ENCODE peak calls at places on chromosomes 11 and 22, in ten cellular contexts. J is left ventricle myocardium inferior; T is upper lobe of left lung; B is CD8-positive, alpha-beta memory T cell; F is body of pancreas; V is PC-9; G is HepG2; P is ovary; X is heart right ventricle; K is GM23248. Y is an unnamed sample.

GRCh38 chr11:64297722-64298358 is 2.3 kb upstream of the CATSPERZ start:
- DNase-seq in J (no peak), T (no peak), B (no peak), F (no peak), V (peak), G (no peak), P (peak), X (no peak), K (no peak), Y (no peak)

GRCh38 chr22:50282361-50283144 is 12.4 kb upstream of the MAPK11 start:
- DNase-seq in J (no peak), T (no peak), B (no peak), F (peak), V (peak), G (no peak), P (no peak), X (no peak), K (peak), Y (peak)

GRCh38 chr22:37999640-38000272 is 15.4 kb upstream of the SOX10 start:
- DNase-seq in J (no peak), T (no peak), B (no peak), F (no peak), V (peak), G (no peak), P (no peak), X (no peak), K (peak), Y (peak)

GRCh38 chr11:88508808-88509581 is 171.5 kb upstream of the CTSC start:
- DNase-seq in J (peak), T (peak), B (no peak), F (peak), V (no peak), G (no peak), P (no peak), X (peak), K (peak), Y (no peak)

GRCh38 chr11:13638436-13638835 is 30.0 kb upstream of the FAR1 start:
- DNase-seq in J (no peak), T (no peak), B (no peak), F (no peak), V (no peak), G (no peak), P (no peak), X (no peak), K (no peak), Y (no peak)

GRCh38 chr11:63768232-63769043 is at the start of gene ZFTA:
- DNase-seq in J (peak), T (peak), B (peak), F (peak), V (peak), G (no peak), P (peak), X (peak), K (peak), Y (no peak)

GRCh38 chr22:49101225-49101624 is 726.4 kb downstream of the BRD1 start:
- DNase-seq in J (no peak), T (no peak), B (no peak), F (no peak), V (no peak), G (no peak), P (no peak), X (no peak), K (no peak), Y (no peak)

GRCh38 chr11:73314121-73314948 is 6.3 kb downstream of the ARHGEF17 start:
- DNase-seq in J (peak), T (no peak), B (no peak), F (no peak), V (no peak), G (peak), P (no peak), X (no peak), K (peak), Y (no peak)

GRCh38 chr11:85776951-85777602 is 33.9 kb downstream of the SYTL2 start:
- DNase-seq in J (no peak), T (no peak), B (no peak), F (no peak), V (peak), G (peak), P (no peak), X (no peak), K (no peak), Y (no peak)

GRCh38 chr11:35232961-35233360 is 94.0 kb downstream of the CD44 start:
- DNase-seq in J (no peak), T (no peak), B (no peak), F (no peak), V (no peak), G (no peak), P (no peak), X (no peak), K (no peak), Y (no peak)

GRCh38 chr22:43777204-43777671 is 34.9 kb downstream of the EFCAB6 start:
- DNase-seq in J (no peak), T (no peak), B (no peak), F (no peak), V (peak), G (no peak), P (no peak), X (no peak), K (peak), Y (peak)

GRCh38 chr11:78414321-78415051 is 3.1 kb downstream of the GAB2 start:
- DNase-seq in J (no peak), T (no peak), B (no peak), F (no peak), V (peak), G (no peak), P (no peak), X (no peak), K (peak), Y (no peak)

GRCh38 chr11:23729088-23729487 is 767.8 kb upstream of the LUZP2 start:
- DNase-seq in J (no peak), T (no peak), B (no peak), F (no peak), V (no peak), G (no peak), P (no peak), X (no peak), K (no peak), Y (no peak)

GRCh38 chr11:75269367-75269660 is 28.7 kb downstream of the TPBGL start:
- DNase-seq in J (no peak), T (no peak), B (no peak), F (no peak), V (no peak), G (no peak), P (no peak), X (no peak), K (no peak), Y (no peak)

GRCh38 chr11:118841469-118842222 is 42.0 kb upstream of the CXCR5 start:
- DNase-seq in J (no peak), T (no peak), B (peak), F (no peak), V (no peak), G (peak), P (no peak), X (no peak), K (no peak), Y (no peak)

GRCh38 chr11:47510231-47510630 is 42.7 kb downstream of the CELF1 start:
- DNase-seq in J (no peak), T (no peak), B (no peak), F (no peak), V (no peak), G (no peak), P (no peak), X (no peak), K (peak), Y (no peak)

GRCh38 chr11:92397356-92397755 is 172.7 kb downstream of the FAT3 start:
- DNase-seq in J (no peak), T (no peak), B (no peak), F (no peak), V (no peak), G (no peak), P (no peak), X (no peak), K (no peak), Y (no peak)

GRCh38 chr11:123607781-123608180 is 46.6 kb downstream of the SCN3B start:
- DNase-seq in J (no peak), T (no peak), B (no peak), F (no peak), V (no peak), G (no peak), P (no peak), X (no peak), K (no peak), Y (no peak)

GRCh38 chr22:48858121-48858520 is 969.6 kb downstream of the BRD1 start:
- DNase-seq in J (no peak), T (no peak), B (no peak), F (no peak), V (no peak), G (no peak), P (no peak), X (no peak), K (no peak), Y (no peak)

GRCh38 chr22:46084943-46085830 is 65.1 kb upstream of the PPARA start:
- DNase-seq in J (peak), T (peak), B (no peak), F (peak), V (no peak), G (no peak), P (peak), X (peak), K (peak), Y (no peak)
- H3K27ac ChIP-seq in J (peak), T (peak), B (peak), F (peak), V (peak), G (no peak), P (peak), X (peak), K (peak), Y (peak)

DNA sequence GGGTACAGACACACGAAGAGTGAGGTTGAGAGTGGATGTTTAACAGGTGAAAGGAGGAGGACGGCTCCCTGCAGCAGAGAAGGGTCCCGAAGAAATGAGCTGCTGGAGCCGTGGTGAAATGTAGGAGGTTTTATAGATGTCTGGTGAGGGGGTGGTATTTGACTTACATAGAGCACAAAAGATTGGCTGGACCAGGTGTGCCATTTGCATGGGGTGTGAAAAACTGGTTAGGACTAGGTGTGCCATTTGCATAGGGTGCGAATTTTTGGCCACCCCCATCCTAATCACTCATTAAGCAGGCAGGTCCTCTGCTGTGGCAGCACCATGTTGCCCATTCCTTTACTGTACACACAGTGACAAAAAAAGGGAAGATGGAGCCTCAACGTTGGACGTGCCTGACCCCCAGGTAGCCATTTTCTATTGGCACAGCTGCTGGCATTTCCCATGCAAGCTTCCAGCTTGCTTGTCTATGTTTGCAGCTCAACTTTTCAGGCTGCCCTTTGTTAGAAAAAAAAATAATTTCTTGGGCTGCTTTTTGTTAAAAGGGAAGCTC is 581.7 kb upstream of the B3GAT1 start:
- DNase-seq in J (no peak), T (no peak), B (no peak), F (no peak), V (no peak), G (no peak), P (no peak), X (no peak), K (no peak), Y (no peak)
- H3K27ac ChIP-seq in J (no peak), T (no peak), B (no peak), F (no peak), V (no peak), G (no peak), P (no peak), X (no peak), K (no peak), Y (no peak)

GRCh38 chr11:15649371-15650104 is 534.8 kb downstream of the INSC start:
- DNase-seq in J (no peak), T (no peak), B (no peak), F (no peak), V (no peak), G (no peak), P (no peak), X (no peak), K (no peak), Y (no peak)
- H3K27ac ChIP-seq in J (peak), T (peak), B (no peak), F (no peak), V (no peak), G (no peak), P (no peak), X (peak), K (no peak), Y (no peak)

GRCh38 chr11:1179641-1180040 is 21.9 kb downstream of the MUC5AC start:
- DNase-seq in J (peak), T (no peak), B (no peak), F (no peak), V (no peak), G (no peak), P (no peak), X (no peak), K (no peak), Y (no peak)

GRCh38 chr11:1181858-1182535 is 24.2 kb downstream of the MUC5AC start:
- DNase-seq in J (no peak), T (peak), B (peak), F (no peak), V (no peak), G (no peak), P (no peak), X (peak), K (no peak), Y (no peak)

GRCh38 chr11:1180171-1180570 is 22.4 kb downstream of the MUC5AC start:
- DNase-seq in J (no peak), T (peak), B (no peak), F (no peak), V (no peak), G (no peak), P (no peak), X (no peak), K (no peak), Y (no peak)

GRCh38 chr11:1180947-1181391 is 23.2 kb downstream of the MUC5AC start:
- DNase-seq in J (no peak), T (peak), B (no peak), F (no peak), V (no peak), G (no peak), P (no peak), X (no peak), K (no peak), Y (no peak)

GRCh38 chr11:1181420-1181819 is 23.7 kb downstream of the MUC5AC start:
- DNase-seq in J (no peak), T (no peak), B (no peak), F (no peak), V (no peak), G (no peak), P (no peak), X (no peak), K (no peak), Y (no peak)
- H3K27ac ChIP-seq in J (no peak), T (no peak), B (no peak), F (no peak), V (no peak), G (no peak), P (no peak), X (no peak), K (no peak), Y (no peak)

Y was measured in epithelial cell of prostate.